ENCODE peak calls at places on chromosomes 7 and 10, in five cellular contexts. K is gastrocnemius medialis, T is psoas muscle, M is CD14-positive monocyte, R is AG09319. W is an unnamed sample.

GRCh38 chr7:134174797-134175261 is 47.7 kb downstream of the LRGUK start:
- DNase-seq in M (peak; percentile 85), T (no peak), K (no peak), R (peak; percentile 36), W (no peak)

GRCh38 chr7:70635633-70636032 is 496.3 kb upstream of the GALNT17 start:
- DNase-seq in K (no peak), R (no peak), T (no peak), M (no peak), W (no peak)

GRCh38 chr7:2953099-2953498 is 90.6 kb downstream of the CARD11 start:
- DNase-seq in K (no peak), T (no peak), R (no peak), M (no peak), W (peak; percentile 5)

GRCh38 chr10:91551856-91552255 is 81.0 kb downstream of the PPP1R3C start:
- DNase-seq in M (no peak), K (no peak), T (no peak), R (no peak), W (no peak)

GRCh38 chr7:148625342-148625741 is 34.8 kb downstream of the C7orf33 start:
- DNase-seq in M (no peak), T (no peak), K (peak; percentile 4), R (no peak), W (no peak)

GRCh38 chr10:56624082-56624481 is 263.0 kb upstream of the ZWINT start:
- DNase-seq in R (no peak), K (no peak), T (no peak), M (no peak), W (no peak)

GRCh38 chr10:75733135-75733890 is 301.9 kb downstream of the LRMDA start:
- DNase-seq in T (no peak), M (no peak), K (no peak), R (no peak), W (no peak)

GRCh38 chr7:152587366-152587765 is 88.6 kb downstream of the XRCC2 start:
- DNase-seq in R (no peak), T (no peak), M (no peak), K (no peak), W (no peak)

GRCh38 chr7:1693991-1694524 is 24.0 kb downstream of the ELFN1 start:
- DNase-seq in T (no peak), M (no peak), R (no peak), K (no peak), W (peak; percentile 76)

GRCh38 chr7:130988443-130988842 is 254.4 kb upstream of the KLF14 start:
- DNase-seq in T (no peak), M (no peak), R (no peak), K (no peak), W (no peak)

GRCh38 chr7:101163281-101164070 is 1.9 kb downstream of the VGF start:
- DNase-seq in K (no peak), M (no peak), R (no peak), T (no peak), W (peak; percentile 87)

GRCh38 chr10:132608511-132609195 is 71.1 kb downstream of the INPP5A start:
- DNase-seq in T (no peak), K (no peak), M (no peak), R (no peak), W (peak; percentile 85)

GRCh38 chr10:19922236-19922963 is 106.2 kb downstream of the PLXDC2 start:
- DNase-seq in K (no peak), R (peak; percentile 14), M (no peak), T (no peak), W (no peak)

GRCh38 chr7:14446829-14447228 is 455.7 kb downstream of the DGKB start:
- DNase-seq in T (no peak), K (no peak), R (no peak), M (no peak), W (no peak)

GRCh38 chr10:95391570-95392249 is 100.9 kb upstream of the PDLIM1 start:
- DNase-seq in R (no peak), K (no peak), M (no peak), T (no peak), W (no peak)

GRCh38 chr10:70481831-70482530 is 3.4 kb downstream of the PALD1 start:
- DNase-seq in T (peak; percentile 52), R (no peak), M (no peak), K (peak; percentile 62), W (no peak)

GRCh38 chr7:21616796-21617436 is 74.1 kb downstream of the DNAH11 start:
- DNase-seq in M (no peak), K (no peak), T (no peak), R (no peak), W (no peak)

GRCh38 chr7:142301923-142302550 is 44.2 kb upstream of the PRSS58 start:
- DNase-seq in K (no peak), T (no peak), R (no peak), M (no peak), W (no peak)

GRCh38 chr7:77940647-77941046 is 142.1 kb downstream of the PHTF2 start:
- DNase-seq in T (no peak), M (no peak), K (no peak), R (peak; percentile 10), W (no peak)

GRCh38 chr10:103856497-103857175 is 1.3 kb upstream of the SH3PXD2A start:
- DNase-seq in T (no peak), K (no peak), R (no peak), M (no peak), W (no peak)

GRCh38 chr7:81665236-81665635 is 104.6 kb downstream of the HGF start:
- DNase-seq in T (no peak), K (no peak), M (no peak), R (no peak), W (no peak)

GRCh38 chr7:94823952-94824351 is 83.4 kb upstream of the PPP1R9A start:
- DNase-seq in K (no peak), M (no peak), T (no peak), R (peak; percentile 1), W (no peak)

GRCh38 chr7:100093054-100093453 is 4.3 kb downstream of the COPS6 start:
- DNase-seq in K (no peak), T (no peak), M (no peak), R (no peak), W (no peak)

GRCh38 chr7:98470131-98470985 is 69.5 kb upstream of the BAIAP2L1 start:
- DNase-seq in M (no peak), K (no peak), T (peak; percentile 18), R (no peak), W (no peak)

GRCh38 chr7:140059288-140060242 is 3.2 kb downstream of the PARP12 start:
- DNase-seq in T (peak; percentile 36), K (no peak), M (no peak), R (peak; percentile 67), W (no peak)

GRCh38 chr10:46046261-46046660 is at the start of gene MSMB:
- DNase-seq in R (no peak), K (no peak), T (no peak), M (no peak), W (no peak)

GRCh38 chr7:29723599-29723998 is 82.7 kb upstream of the WIPF3 start:
- DNase-seq in K (no peak), R (no peak), T (no peak), M (no peak), W (no peak)

GRCh38 chr10:24665001-24665400 is 58.7 kb downstream of the ARHGAP21 start:
- DNase-seq in K (no peak), M (no peak), R (no peak), T (no peak), W (no peak)

GRCh38 chr7:148306759-148307158 is 283.8 kb upstream of the C7orf33 start:
- DNase-seq in K (no peak), T (no peak), R (no peak), M (no peak), W (no peak)

GRCh38 chr7:3230908-3231307 is 70.1 kb upstream of the SDK1 start:
- DNase-seq in R (no peak), T (no peak), K (no peak), M (no peak), W (no peak)

GRCh38 chr7:5638994-5639393 is 142.5 kb downstream of the RNF216 start:
- DNase-seq in M (no peak), R (no peak), K (no peak), T (no peak), W (no peak)

DNA sequence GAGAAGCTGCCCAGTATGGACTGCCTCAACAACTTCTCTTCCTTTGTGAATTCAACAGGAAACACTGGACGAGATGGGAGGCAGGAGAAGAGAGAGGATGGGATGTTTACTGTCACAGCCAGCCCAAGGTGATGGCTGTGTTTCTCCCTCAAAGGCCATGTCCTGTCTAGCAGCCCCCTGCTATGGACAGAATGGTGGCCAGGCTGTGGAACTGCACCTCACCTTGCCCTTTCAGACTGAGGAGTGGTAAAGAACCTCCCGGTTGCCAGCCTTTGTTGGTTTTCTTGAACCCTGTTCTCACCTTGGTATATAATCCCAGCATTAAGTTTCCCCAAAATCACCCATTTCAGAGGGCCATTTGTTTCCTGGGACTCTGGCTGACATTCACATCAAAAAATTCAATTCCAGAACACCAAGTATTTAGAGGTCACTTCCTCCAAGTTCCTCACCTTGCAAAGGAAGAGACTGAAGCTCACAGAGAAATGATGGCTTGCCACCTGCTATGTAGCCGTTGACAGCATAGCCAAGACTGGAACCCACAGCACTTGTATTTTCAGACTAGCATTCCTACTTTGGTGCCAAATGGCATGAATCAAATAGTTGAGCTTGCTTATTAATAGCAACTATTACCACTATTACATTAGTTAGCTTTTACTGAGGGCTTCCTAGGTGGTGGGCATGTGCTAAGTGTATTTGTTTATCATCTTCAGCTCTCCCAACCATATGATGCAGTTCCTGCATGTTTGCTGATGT is 224.0 kb upstream of the GRB10 start:
- DNase-seq in R (no peak), T (no peak), K (no peak), M (no peak), W (no peak)
- TF ChIP-seq CTCF in R (no peak), T (no peak), K (no peak), M (no peak), W (peak; percentile 10)

DNA sequence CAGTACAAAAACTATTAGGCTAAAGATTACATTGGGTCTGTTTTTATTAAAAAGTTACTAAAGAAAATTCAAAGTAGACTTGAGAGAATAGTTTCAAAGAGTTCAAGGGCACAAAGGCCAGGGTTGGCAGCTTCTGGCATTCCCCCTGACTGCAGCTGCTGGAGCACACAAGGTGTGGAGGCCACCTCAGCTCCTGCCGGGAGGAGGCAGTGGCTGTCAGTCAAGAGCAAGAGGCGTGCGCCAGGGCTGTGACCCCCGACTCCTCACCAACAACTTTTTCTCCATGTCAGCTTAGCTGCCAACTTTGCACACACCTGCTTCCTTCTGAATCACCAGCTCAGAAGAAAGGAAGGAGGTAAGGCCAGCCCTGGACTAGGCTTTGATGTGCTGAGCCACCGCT is 144.6 kb upstream of the PLXNA4 start:
- DNase-seq in M (no peak), T (no peak), R (no peak), K (no peak), W (no peak)
- TF ChIP-seq CTCF in M (no peak), T (no peak), R (no peak), K (no peak), W (no peak)

GRCh38 chr10:86757110-86757790 is 831 bp downstream of the BMPR1A start:
- DNase-seq in M (no peak), K (peak; percentile 20), T (no peak), R (no peak), W (no peak)
- TF ChIP-seq CTCF in M (no peak), K (no peak), T (peak; percentile 25), R (peak; percentile 29), W (peak; percentile 73)

GRCh38 chr10:23362069-23362830 is 17.7 kb upstream of the C10orf67 start:
- DNase-seq in M (no peak), R (no peak), K (no peak), T (no peak), W (no peak)

GRCh38 chr10:23354630-23355343 is 10.2 kb upstream of the C10orf67 start:
- DNase-seq in M (no peak), K (no peak), R (no peak), T (no peak), W (no peak)

GRCh38 chr10:23359692-23360380 is 15.2 kb upstream of the C10orf67 start:
- DNase-seq in K (no peak), M (no peak), T (no peak), R (no peak), W (no peak)

GRCh38 chr10:23361665-23362064 is 17.1 kb upstream of the C10orf67 start:
- DNase-seq in K (no peak), T (no peak), R (no peak), M (no peak), W (no peak)

GRCh38 chr10:23358357-23358756 is 13.8 kb upstream of the C10orf67 start:
- DNase-seq in K (no peak), M (no peak), R (no peak), T (no peak), W (no peak)
- TF ChIP-seq CTCF in K (no peak), M (no peak), R (peak; percentile 16), T (no peak), W (peak; percentile 47)

W was measured in chondrocyte.